ENCODE peak calls at places on chromosomes 4 and X, in eight cellular contexts. Z is lower leg skin, Y is fibroblast of the aortic adventitia, F is fibroblast of pulmonary artery, E is RWPE1, J is HFF-Myc, T is RWPE2, N is fibroblast of lung. Q is an unnamed sample.

GRCh38 chr4:654871-655734 is 19.0 kb downstream of the ATP5ME start:
- DNase-seq in Z (no peak), Y (no peak), F (no peak), E (no peak), J (no peak), T (peak; percentile 47), N (no peak), Q (peak; percentile 63)

GRCh38 chrX:15438332-15438731 is 54.1 kb upstream of the VEGFD start:
- DNase-seq in Z (no peak), Y (no peak), F (no peak), E (no peak), J (no peak), T (no peak), N (no peak), Q (no peak)

GRCh38 chrX:152946681-152947080 is 47.2 kb downstream of the PNMA5 start:
- DNase-seq in Z (no peak), Y (no peak), F (no peak), E (no peak), J (no peak), T (no peak), N (no peak), Q (peak; percentile 68)

GRCh38 chr4:141763373-141763772 is 127.0 kb downstream of the IL15 start:
- DNase-seq in Z (no peak), Y (no peak), F (peak; percentile 21), E (no peak), J (no peak), T (no peak), N (no peak), Q (no peak)

GRCh38 chr4:153209410-153209809 is 5.2 kb downstream of the TRIM2 start:
- DNase-seq in Z (no peak), Y (no peak), F (no peak), E (no peak), J (no peak), T (no peak), N (no peak), Q (no peak)

GRCh38 chr4:71232846-71233245 is 106.0 kb upstream of the SLC4A4 start:
- DNase-seq in Z (no peak), Y (no peak), F (no peak), E (no peak), J (no peak), T (no peak), N (no peak), Q (no peak)

GRCh38 chr4:152259866-152260265 is 276.0 kb downstream of the FBXW7 start:
- DNase-seq in Z (no peak), Y (peak; percentile 87), F (peak; percentile 20), E (peak; percentile 85), J (no peak), T (no peak), N (peak; percentile 93), Q (no peak)

GRCh38 chr4:169254546-169254983 is 16.2 kb downstream of the SH3RF1 start:
- DNase-seq in Z (no peak), Y (peak; percentile 94), F (peak; percentile 90), E (no peak), J (peak; percentile 56), T (no peak), N (peak; percentile 90), Q (no peak)

GRCh38 chr4:84849051-84849640 is 117.3 kb downstream of the WDFY3 start:
- DNase-seq in Z (no peak), Y (no peak), F (no peak), E (no peak), J (no peak), T (no peak), N (no peak), Q (no peak)

GRCh38 chrX:7225338-7225737 is 77.4 kb upstream of the PUDP start:
- DNase-seq in Z (no peak), Y (no peak), F (no peak), E (no peak), J (no peak), T (no peak), N (no peak), Q (no peak)

GRCh38 chr4:92303621-92304027 is at the start of gene GRID2:
- DNase-seq in Z (no peak), Y (peak; percentile 8), F (peak; percentile 38), E (peak; percentile 23), J (no peak), T (peak; percentile 43), N (peak; percentile 29), Q (no peak)

GRCh38 chr4:110049951-110050925 is 137.6 kb downstream of the EGF start:
- DNase-seq in Z (peak; percentile 28), Y (peak; percentile 64), F (peak; percentile 62), E (peak; percentile 42), J (peak; percentile 15), T (no peak), N (peak; percentile 26), Q (no peak)

GRCh38 chr4:185128272-185129119 is 14.6 kb upstream of the SLC25A4 start:
- DNase-seq in Z (no peak), Y (no peak), F (peak; percentile 18), E (peak; percentile 35), J (no peak), T (no peak), N (peak; percentile 19), Q (no peak)

GRCh38 chrX:13283512-13283911 is 36.3 kb downstream of the ATXN3L start:
- DNase-seq in Z (no peak), Y (peak; percentile 62), F (peak; percentile 55), E (no peak), J (no peak), T (no peak), N (peak; percentile 40), Q (no peak)

GRCh38 chr4:18390655-18391369 is 369.3 kb upstream of the LCORL start:
- DNase-seq in Z (no peak), Y (no peak), F (no peak), E (peak; percentile 4), J (no peak), T (no peak), N (peak; percentile 6), Q (no peak)

GRCh38 chrX:55008571-55009358 is 8.6 kb downstream of the APEX2 start:
- DNase-seq in Z (no peak), Y (peak; percentile 60), F (peak; percentile 10), E (peak; percentile 72), J (peak; percentile 35), T (no peak), N (peak; percentile 67), Q (no peak)

GRCh38 chr4:123104275-123104674 is 181.9 kb upstream of the NUDT6 start:
- DNase-seq in Z (no peak), Y (peak; percentile 87), F (no peak), E (no peak), J (no peak), T (no peak), N (peak; percentile 16), Q (no peak)

GRCh38 chr4:110130578-110131358 is 67.6 kb downstream of the ELOVL6 start:
- DNase-seq in Z (no peak), Y (no peak), F (no peak), E (peak; percentile 25), J (no peak), T (no peak), N (peak; percentile 27), Q (no peak)

GRCh38 chr4:3524349-3524748 is 7.9 kb downstream of the LRPAP1 start:
- DNase-seq in Z (no peak), Y (no peak), F (no peak), E (no peak), J (no peak), T (no peak), N (no peak), Q (peak; percentile 72)

DNA sequence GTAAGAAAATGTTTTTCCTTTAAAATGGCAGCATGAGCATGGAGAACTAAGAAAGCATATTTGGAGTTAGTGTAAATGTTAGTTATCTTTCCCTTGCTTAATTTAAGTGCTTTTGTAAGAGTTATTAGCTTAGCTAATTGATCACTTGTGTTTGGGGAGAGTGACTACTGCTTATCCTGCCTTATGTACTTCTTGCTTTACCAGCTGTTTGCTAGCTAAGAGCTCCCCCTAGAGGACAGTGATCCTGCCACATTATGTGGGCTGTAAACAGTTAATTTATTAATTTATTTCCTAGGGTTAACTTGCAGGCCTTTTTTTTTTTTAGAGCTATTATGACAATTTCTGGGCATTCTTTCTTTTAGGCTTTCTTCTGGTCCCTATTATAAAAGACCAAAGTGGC is 435.8 kb downstream of the MAGEB5 start:
- DNase-seq in Z (no peak), Y (no peak), F (no peak), E (no peak), J (no peak), T (no peak), N (no peak), Q (no peak)
- TF ChIP-seq CTCF in Z (no peak), Y (no peak), F (no peak), E (no peak), J (no peak), T (no peak), N (no peak), Q (peak; percentile 16)

GRCh38 chr4:7185487-7186030 is 6.8 kb upstream of the SORCS2 start:
- DNase-seq in Z (no peak), Y (no peak), F (no peak), E (no peak), J (no peak), T (no peak), N (no peak), Q (no peak)

GRCh38 chr4:7187691-7188090 is 4.6 kb upstream of the SORCS2 start:
- DNase-seq in Z (no peak), Y (no peak), F (no peak), E (no peak), J (no peak), T (no peak), N (no peak), Q (no peak)

GRCh38 chr4:7187297-7187592 is 5.1 kb upstream of the SORCS2 start:
- DNase-seq in Z (no peak), Y (no peak), F (no peak), E (no peak), J (no peak), T (no peak), N (no peak), Q (no peak)

GRCh38 chr4:7186516-7187296 is 5.6 kb upstream of the SORCS2 start:
- DNase-seq in Z (no peak), Y (no peak), F (no peak), E (no peak), J (no peak), T (no peak), N (no peak), Q (no peak)

GRCh38 chr4:7186081-7186480 is 6.3 kb upstream of the SORCS2 start:
- DNase-seq in Z (no peak), Y (no peak), F (no peak), E (peak; percentile 34), J (no peak), T (no peak), N (no peak), Q (no peak)
- TF ChIP-seq CTCF in Z (no peak), Y (peak; percentile 44), F (no peak), E (peak; percentile 16), J (peak; percentile 18), T (peak; percentile 38), N (peak; percentile 23), Q (peak; percentile 73)

DNA sequence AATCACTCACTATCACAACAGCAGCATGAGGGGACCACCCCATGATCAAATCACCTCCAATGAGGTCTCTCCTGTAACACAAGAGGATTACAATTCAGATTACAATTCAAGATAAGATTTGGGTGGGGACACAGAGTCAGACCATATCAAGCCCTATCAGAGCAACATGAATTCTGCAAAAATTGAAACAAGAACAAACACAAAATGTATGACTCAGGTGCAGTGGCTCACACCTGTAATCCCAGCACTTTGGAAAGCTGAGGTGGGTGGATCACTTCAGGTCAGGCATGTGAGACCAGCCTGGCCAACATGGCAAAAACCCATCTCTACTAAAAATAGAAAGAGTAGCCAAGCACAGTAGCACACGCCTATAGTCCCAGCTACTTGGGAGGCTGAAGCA is 13.4 kb upstream of the HPSE start:
- DNase-seq in Z (no peak), Y (no peak), F (no peak), E (no peak), J (no peak), T (no peak), N (no peak), Q (no peak)
- TF ChIP-seq CTCF in Z (no peak), Y (no peak), F (no peak), E (no peak), J (no peak), T (no peak), N (no peak), Q (no peak)

GRCh38 chrX:107729558-107730297 is 45.9 kb downstream of the TSC22D3 start:
- DNase-seq in Z (no peak), Y (no peak), F (peak; percentile 57), E (no peak), J (no peak), T (no peak), N (no peak), Q (no peak)
- TF ChIP-seq CTCF in Z (no peak), Y (no peak), F (no peak), E (no peak), J (no peak), T (no peak), N (no peak), Q (peak; percentile 55)